ENCODE peak calls at places on chromosomes 3 and 15, in ten cellular contexts. One of them, this sample, is unnamed.

GRCh38 chr3:155847993-155848392 is 6.2 kb downstream of the SLC33A1 start:
- DNase-seq in prostate gland: no peak
- DNase-seq in tibial artery: no peak
- DNase-seq in CD8-positive, alpha-beta memory T cell: no peak
- DNase-seq in lung: no peak
- DNase-seq in neural progenitor cell: no peak
- DNase-seq in IMR-90: no peak
- DNase-seq in CD8-positive, alpha-beta T cell: no peak
- DNase-seq in body of pancreas: no peak
- DNase-seq in adrenal gland: no peak
- DNase-seq in this sample: no peak

GRCh38 chr3:71930056-71930991 is 145.4 kb upstream of the PROK2 start:
- DNase-seq in prostate gland: no peak
- DNase-seq in tibial artery: no peak
- DNase-seq in CD8-positive, alpha-beta memory T cell: no peak
- DNase-seq in lung: no peak
- DNase-seq in neural progenitor cell: peak; percentile 69
- DNase-seq in IMR-90: peak; percentile 17
- DNase-seq in CD8-positive, alpha-beta T cell: no peak
- DNase-seq in body of pancreas: no peak
- DNase-seq in adrenal gland: peak; percentile 53
- DNase-seq in this sample: peak; percentile 6

GRCh38 chr3:125165189-125165947 is 47.2 kb downstream of the SLC12A8 start:
- DNase-seq in prostate gland: no peak
- DNase-seq in tibial artery: no peak
- DNase-seq in CD8-positive, alpha-beta memory T cell: no peak
- DNase-seq in lung: no peak
- DNase-seq in neural progenitor cell: peak; percentile 69
- DNase-seq in IMR-90: peak; percentile 35
- DNase-seq in CD8-positive, alpha-beta T cell: no peak
- DNase-seq in body of pancreas: no peak
- DNase-seq in adrenal gland: no peak
- DNase-seq in this sample: no peak

GRCh38 chr15:95409924-95410323 is 920.6 kb upstream of the NR2F2 start:
- DNase-seq in prostate gland: no peak
- DNase-seq in tibial artery: no peak
- DNase-seq in CD8-positive, alpha-beta memory T cell: no peak
- DNase-seq in lung: no peak
- DNase-seq in neural progenitor cell: no peak
- DNase-seq in IMR-90: peak; percentile 32
- DNase-seq in CD8-positive, alpha-beta T cell: no peak
- DNase-seq in body of pancreas: no peak
- DNase-seq in adrenal gland: no peak
- DNase-seq in this sample: no peak

GRCh38 chr3:157201648-157202278 is 41.8 kb upstream of the CCNL1 start:
- DNase-seq in prostate gland: no peak
- DNase-seq in tibial artery: no peak
- DNase-seq in CD8-positive, alpha-beta memory T cell: no peak
- DNase-seq in lung: no peak
- DNase-seq in neural progenitor cell: peak; percentile 33
- DNase-seq in IMR-90: peak; percentile 40
- DNase-seq in CD8-positive, alpha-beta T cell: no peak
- DNase-seq in body of pancreas: no peak
- DNase-seq in adrenal gland: no peak
- DNase-seq in this sample: peak; percentile 52

GRCh38 chr3:112333386-112334334 is 704 bp downstream of the CD200 start:
- DNase-seq in prostate gland: peak; percentile 6
- DNase-seq in tibial artery: peak; percentile 66
- DNase-seq in CD8-positive, alpha-beta memory T cell: no peak
- DNase-seq in lung: no peak
- DNase-seq in neural progenitor cell: peak; percentile 60
- DNase-seq in IMR-90: no peak
- DNase-seq in CD8-positive, alpha-beta T cell: no peak
- DNase-seq in body of pancreas: no peak
- DNase-seq in adrenal gland: no peak
- DNase-seq in this sample: peak; percentile 11

GRCh38 chr3:19348929-19349564 is 200.7 kb downstream of the KCNH8 start:
- DNase-seq in prostate gland: no peak
- DNase-seq in tibial artery: no peak
- DNase-seq in CD8-positive, alpha-beta memory T cell: no peak
- DNase-seq in lung: no peak
- DNase-seq in neural progenitor cell: peak; percentile 48
- DNase-seq in IMR-90: peak; percentile 1
- DNase-seq in CD8-positive, alpha-beta T cell: no peak
- DNase-seq in body of pancreas: no peak
- DNase-seq in adrenal gland: no peak
- DNase-seq in this sample: peak; percentile 64

GRCh38 chr15:47872869-47873301 is 155.6 kb downstream of the SEMA6D start:
- DNase-seq in prostate gland: no peak
- DNase-seq in tibial artery: peak; percentile 68
- DNase-seq in CD8-positive, alpha-beta memory T cell: no peak
- DNase-seq in lung: no peak
- DNase-seq in neural progenitor cell: peak; percentile 89
- DNase-seq in IMR-90: no peak
- DNase-seq in CD8-positive, alpha-beta T cell: no peak
- DNase-seq in body of pancreas: no peak
- DNase-seq in adrenal gland: no peak
- DNase-seq in this sample: no peak

GRCh38 chr15:63414474-63415201 is 33.0 kb upstream of the CA12 start:
- DNase-seq in prostate gland: no peak
- DNase-seq in tibial artery: no peak
- DNase-seq in CD8-positive, alpha-beta memory T cell: no peak
- DNase-seq in lung: no peak
- DNase-seq in neural progenitor cell: no peak
- DNase-seq in IMR-90: no peak
- DNase-seq in CD8-positive, alpha-beta T cell: peak; percentile 11
- DNase-seq in body of pancreas: no peak
- DNase-seq in adrenal gland: no peak
- DNase-seq in this sample: no peak

GRCh38 chr3:79148786-79149185 is 619.0 kb downstream of the ROBO1 start:
- DNase-seq in prostate gland: no peak
- DNase-seq in tibial artery: no peak
- DNase-seq in CD8-positive, alpha-beta memory T cell: no peak
- DNase-seq in lung: no peak
- DNase-seq in neural progenitor cell: no peak
- DNase-seq in IMR-90: peak; percentile 2
- DNase-seq in CD8-positive, alpha-beta T cell: no peak
- DNase-seq in body of pancreas: no peak
- DNase-seq in adrenal gland: no peak
- DNase-seq in this sample: no peak

GRCh38 chr3:65678480-65678879 is 360.2 kb downstream of the MAGI1 start:
- DNase-seq in prostate gland: no peak
- DNase-seq in tibial artery: no peak
- DNase-seq in CD8-positive, alpha-beta memory T cell: no peak
- DNase-seq in lung: no peak
- DNase-seq in neural progenitor cell: peak; percentile 32
- DNase-seq in IMR-90: no peak
- DNase-seq in CD8-positive, alpha-beta T cell: no peak
- DNase-seq in body of pancreas: no peak
- DNase-seq in adrenal gland: no peak
- DNase-seq in this sample: no peak

GRCh38 chr15:65245096-65245849 is 34.0 kb upstream of the CILP start:
- DNase-seq in prostate gland: no peak
- DNase-seq in tibial artery: no peak
- DNase-seq in CD8-positive, alpha-beta memory T cell: no peak
- DNase-seq in lung: no peak
- DNase-seq in neural progenitor cell: no peak
- DNase-seq in IMR-90: peak; percentile 88
- DNase-seq in CD8-positive, alpha-beta T cell: no peak
- DNase-seq in body of pancreas: peak; percentile 34
- DNase-seq in adrenal gland: no peak
- DNase-seq in this sample: no peak

GRCh38 chr15:65246939-65247338 is 35.7 kb upstream of the CILP start:
- DNase-seq in prostate gland: no peak
- DNase-seq in tibial artery: no peak
- DNase-seq in CD8-positive, alpha-beta memory T cell: no peak
- DNase-seq in lung: no peak
- DNase-seq in neural progenitor cell: no peak
- DNase-seq in IMR-90: no peak
- DNase-seq in CD8-positive, alpha-beta T cell: no peak
- DNase-seq in body of pancreas: no peak
- DNase-seq in adrenal gland: no peak
- DNase-seq in this sample: no peak

GRCh38 chr15:65244638-65245037 is 33.4 kb upstream of the CILP start:
- DNase-seq in prostate gland: no peak
- DNase-seq in tibial artery: no peak
- DNase-seq in CD8-positive, alpha-beta memory T cell: no peak
- DNase-seq in lung: no peak
- DNase-seq in neural progenitor cell: no peak
- DNase-seq in IMR-90: no peak
- DNase-seq in CD8-positive, alpha-beta T cell: no peak
- DNase-seq in body of pancreas: no peak
- DNase-seq in adrenal gland: no peak
- DNase-seq in this sample: no peak

GRCh38 chr15:65248506-65248905 is 37.2 kb upstream of the CILP start:
- DNase-seq in prostate gland: no peak
- DNase-seq in tibial artery: no peak
- DNase-seq in CD8-positive, alpha-beta memory T cell: no peak
- DNase-seq in lung: no peak
- DNase-seq in neural progenitor cell: peak; percentile 18
- DNase-seq in IMR-90: no peak
- DNase-seq in CD8-positive, alpha-beta T cell: no peak
- DNase-seq in body of pancreas: no peak
- DNase-seq in adrenal gland: no peak
- DNase-seq in this sample: no peak

GRCh38 chr15:65246026-65246714 is 34.9 kb upstream of the CILP start:
- DNase-seq in prostate gland: no peak
- DNase-seq in tibial artery: no peak
- DNase-seq in CD8-positive, alpha-beta memory T cell: no peak
- DNase-seq in lung: no peak
- DNase-seq in neural progenitor cell: no peak
- DNase-seq in IMR-90: no peak
- DNase-seq in CD8-positive, alpha-beta T cell: no peak
- DNase-seq in body of pancreas: no peak
- DNase-seq in adrenal gland: no peak
- DNase-seq in this sample: no peak
- H3K27me3 ChIP-seq in prostate gland: no peaks in the 10 kb centered on the region
- H3K27me3 ChIP-seq in tibial artery: no peaks in the 10 kb centered on the region
- H3K27me3 ChIP-seq in CD8-positive, alpha-beta memory T cell: no peaks in the 10 kb centered on the region
- H3K27me3 ChIP-seq in lung: no peaks in the 10 kb centered on the region
- H3K27me3 ChIP-seq in neural progenitor cell: no peaks in the 10 kb centered on the region
- H3K27me3 ChIP-seq in IMR-90: no peaks in the 10 kb centered on the region
- H3K27me3 ChIP-seq in CD8-positive, alpha-beta T cell: no peaks in the 10 kb centered on the region
- H3K27me3 ChIP-seq in body of pancreas: no peaks in the 10 kb centered on the region
- H3K27me3 ChIP-seq in adrenal gland: no peaks in the 10 kb centered on the region
- H3K27me3 ChIP-seq in this sample: no peaks in the 10 kb centered on the region

GRCh38 chr3:192940129-192940528 is 22.5 kb upstream of the MB21D2 start:
- DNase-seq in prostate gland: no peak
- DNase-seq in tibial artery: no peak
- DNase-seq in CD8-positive, alpha-beta memory T cell: no peak
- DNase-seq in lung: no peak
- DNase-seq in neural progenitor cell: no peak
- DNase-seq in IMR-90: no peak
- DNase-seq in CD8-positive, alpha-beta T cell: no peak
- DNase-seq in body of pancreas: no peak
- DNase-seq in adrenal gland: no peak
- DNase-seq in this sample: no peak

GRCh38 chr3:192947421-192947820 is 29.8 kb upstream of the MB21D2 start:
- DNase-seq in prostate gland: no peak
- DNase-seq in tibial artery: no peak
- DNase-seq in CD8-positive, alpha-beta memory T cell: no peak
- DNase-seq in lung: no peak
- DNase-seq in neural progenitor cell: no peak
- DNase-seq in IMR-90: peak; percentile 10
- DNase-seq in CD8-positive, alpha-beta T cell: no peak
- DNase-seq in body of pancreas: no peak
- DNase-seq in adrenal gland: no peak
- DNase-seq in this sample: no peak

GRCh38 chr3:192942625-192943024 is 25.0 kb upstream of the MB21D2 start:
- DNase-seq in prostate gland: no peak
- DNase-seq in tibial artery: no peak
- DNase-seq in CD8-positive, alpha-beta memory T cell: no peak
- DNase-seq in lung: no peak
- DNase-seq in neural progenitor cell: no peak
- DNase-seq in IMR-90: no peak
- DNase-seq in CD8-positive, alpha-beta T cell: no peak
- DNase-seq in body of pancreas: no peak
- DNase-seq in adrenal gland: no peak
- DNase-seq in this sample: no peak

GRCh38 chr3:192943384-192943783 is 25.7 kb upstream of the MB21D2 start:
- DNase-seq in prostate gland: no peak
- DNase-seq in tibial artery: no peak
- DNase-seq in CD8-positive, alpha-beta memory T cell: no peak
- DNase-seq in lung: no peak
- DNase-seq in neural progenitor cell: no peak
- DNase-seq in IMR-90: no peak
- DNase-seq in CD8-positive, alpha-beta T cell: no peak
- DNase-seq in body of pancreas: no peak
- DNase-seq in adrenal gland: no peak
- DNase-seq in this sample: no peak
- H3K36me3 ChIP-seq in prostate gland: no peaks in the 10 kb centered on the region
- H3K36me3 ChIP-seq in tibial artery: no peaks in the 10 kb centered on the region
- H3K36me3 ChIP-seq in CD8-positive, alpha-beta memory T cell: no peaks in the 10 kb centered on the region
- H3K36me3 ChIP-seq in lung: no peaks in the 10 kb centered on the region
- H3K36me3 ChIP-seq in neural progenitor cell: no peaks in the 10 kb centered on the region
- H3K36me3 ChIP-seq in IMR-90: no peaks in the 10 kb centered on the region
- H3K36me3 ChIP-seq in CD8-positive, alpha-beta T cell: no peaks in the 10 kb centered on the region
- H3K36me3 ChIP-seq in body of pancreas: no peaks in the 10 kb centered on the region
- H3K36me3 ChIP-seq in adrenal gland: no peaks in the 10 kb centered on the region
- H3K36me3 ChIP-seq in this sample: no peaks in the 10 kb centered on the region

DNA sequence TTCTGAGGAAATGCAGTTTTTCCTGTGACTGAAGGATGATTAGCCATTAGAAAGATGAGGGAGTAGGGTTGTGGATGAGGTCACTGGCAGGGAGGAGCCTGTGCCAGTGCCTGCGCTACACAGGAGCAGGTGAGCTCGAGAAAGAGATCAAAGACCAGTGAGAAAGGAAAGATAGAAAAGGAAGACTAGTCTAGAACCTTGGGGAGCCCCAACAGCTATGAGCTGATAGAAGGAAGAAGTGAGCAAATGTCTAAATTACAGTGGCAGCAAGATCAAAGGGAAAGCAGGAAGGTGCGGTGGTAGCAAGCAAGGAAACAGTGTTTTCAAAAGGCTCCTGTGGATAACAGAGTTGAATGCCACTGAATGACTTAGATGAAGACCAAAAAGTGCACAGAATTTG is 39.6 kb downstream of the LNP1 start:
- DNase-seq in prostate gland: no peak
- DNase-seq in tibial artery: no peak
- DNase-seq in CD8-positive, alpha-beta memory T cell: no peak
- DNase-seq in lung: no peak
- DNase-seq in neural progenitor cell: no peak
- DNase-seq in IMR-90: no peak
- DNase-seq in CD8-positive, alpha-beta T cell: no peak
- DNase-seq in body of pancreas: no peak
- DNase-seq in adrenal gland: no peak
- DNase-seq in this sample: no peak
- H3K9me3 ChIP-seq in prostate gland: no peaks in the 10 kb centered on the region
- H3K9me3 ChIP-seq in tibial artery: no peaks in the 10 kb centered on the region
- H3K9me3 ChIP-seq in CD8-positive, alpha-beta memory T cell: no peaks in the 10 kb centered on the region
- H3K9me3 ChIP-seq in lung: no peaks in the 10 kb centered on the region
- H3K9me3 ChIP-seq in neural progenitor cell: peaks cover 13% of the 10 kb centered on the region
- H3K9me3 ChIP-seq in IMR-90: peaks cover 2% of the 10 kb centered on the region
- H3K9me3 ChIP-seq in CD8-positive, alpha-beta T cell: no peaks in the 10 kb centered on the region
- H3K9me3 ChIP-seq in body of pancreas: no peaks in the 10 kb centered on the region
- H3K9me3 ChIP-seq in adrenal gland: no peaks in the 10 kb centered on the region
- H3K9me3 ChIP-seq in this sample: no peaks in the 10 kb centered on the region

DNA sequence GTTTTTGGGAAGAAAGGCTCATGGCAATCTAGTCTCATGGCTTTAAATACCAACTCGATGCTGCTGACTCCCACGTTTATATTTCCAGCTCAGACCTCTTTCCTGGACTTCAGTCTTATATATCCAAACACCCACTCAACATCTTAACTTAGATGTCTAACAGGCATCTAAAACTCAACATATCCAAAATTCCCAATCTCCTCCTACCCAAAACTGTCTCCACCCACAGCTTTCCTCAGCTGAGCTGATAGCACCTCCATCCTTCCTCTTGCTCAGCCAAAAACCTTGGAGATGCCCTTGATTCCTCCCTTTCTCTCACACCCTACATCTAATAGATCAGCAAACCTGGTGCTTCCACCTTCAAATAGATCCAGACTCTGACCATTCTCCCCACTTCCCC is 202.5 kb downstream of the TLE3 start:
- DNase-seq in prostate gland: no peak
- DNase-seq in tibial artery: no peak
- DNase-seq in CD8-positive, alpha-beta memory T cell: no peak
- DNase-seq in lung: no peak
- DNase-seq in neural progenitor cell: no peak
- DNase-seq in IMR-90: no peak
- DNase-seq in CD8-positive, alpha-beta T cell: no peak
- DNase-seq in body of pancreas: no peak
- DNase-seq in adrenal gland: no peak
- DNase-seq in this sample: no peak
- H3K27me3 ChIP-seq in prostate gland: no peaks in the 10 kb centered on the region
- H3K27me3 ChIP-seq in tibial artery: no peaks in the 10 kb centered on the region
- H3K27me3 ChIP-seq in CD8-positive, alpha-beta memory T cell: no peaks in the 10 kb centered on the region
- H3K27me3 ChIP-seq in lung: no peaks in the 10 kb centered on the region
- H3K27me3 ChIP-seq in neural progenitor cell: no peaks in the 10 kb centered on the region
- H3K27me3 ChIP-seq in IMR-90: peaks cover 46% of the 10 kb centered on the region
- H3K27me3 ChIP-seq in CD8-positive, alpha-beta T cell: no peaks in the 10 kb centered on the region
- H3K27me3 ChIP-seq in body of pancreas: no peaks in the 10 kb centered on the region
- H3K27me3 ChIP-seq in adrenal gland: peaks cover 3% of the 10 kb centered on the region
- H3K27me3 ChIP-seq in this sample: peaks cover 6% of the 10 kb centered on the region

This sample was measured in small intestine.